ENCODE peak calls at places on chromosomes 7 and 10, in nine cellular contexts. One of them, this sample, is unnamed.

GRCh38 chr10:118523775-118524174 is 71.7 kb downstream of the PRLHR start:
- DNase-seq in stimulated activated CD4-positive, alpha-beta T cell treated with anti-CD3 and anti-CD28 coated beads, Interleukin-1b, Interleukin-23, amount 100 ng/mL, for 24 hours: no peak
- DNase-seq in GM10248: no peak
- DNase-seq in NCI-H345: no peak
- DNase-seq in NCI-H510A treated with DMSO at 0.1 percent for 48 hours: no peak
- DNase-seq in GM23338: no peak
- DNase-seq in SJSA1: no peak
- DNase-seq in neural crest cell: no peak
- DNase-seq in heart left ventricle: no peak
- DNase-seq in this sample: no peak

GRCh38 chr7:84162125-84162524 is 32.5 kb downstream of the SEMA3A start:
- DNase-seq in stimulated activated CD4-positive, alpha-beta T cell treated with anti-CD3 and anti-CD28 coated beads, Interleukin-1b, Interleukin-23, amount 100 ng/mL, for 24 hours: no peak
- DNase-seq in NCI-H510A treated with DMSO at 0.1 percent for 48 hours: no peak
- DNase-seq in GM23338: no peak
- DNase-seq in neural crest cell: no peak
- DNase-seq in heart left ventricle: no peak
- DNase-seq in GM10248: no peak
- DNase-seq in NCI-H345: no peak
- DNase-seq in SJSA1: no peak
- DNase-seq in this sample: no peak

GRCh38 chr7:158137516-158138328 is 449.9 kb downstream of the PTPRN2 start:
- DNase-seq in GM23338: no peak
- DNase-seq in neural crest cell: no peak
- DNase-seq in NCI-H510A treated with DMSO at 0.1 percent for 48 hours: no peak
- DNase-seq in NCI-H345: no peak
- DNase-seq in stimulated activated CD4-positive, alpha-beta T cell treated with anti-CD3 and anti-CD28 coated beads, Interleukin-1b, Interleukin-23, amount 100 ng/mL, for 24 hours: no peak
- DNase-seq in SJSA1: no peak
- DNase-seq in heart left ventricle: no peak
- DNase-seq in GM10248: no peak
- DNase-seq in this sample: no peak

GRCh38 chr7:49513939-49514338 is 259.5 kb upstream of the VWC2 start:
- DNase-seq in GM23338: no peak
- DNase-seq in NCI-H510A treated with DMSO at 0.1 percent for 48 hours: no peak
- DNase-seq in NCI-H345: no peak
- DNase-seq in neural crest cell: no peak
- DNase-seq in GM10248: no peak
- DNase-seq in heart left ventricle: no peak
- DNase-seq in stimulated activated CD4-positive, alpha-beta T cell treated with anti-CD3 and anti-CD28 coated beads, Interleukin-1b, Interleukin-23, amount 100 ng/mL, for 24 hours: no peak
- DNase-seq in SJSA1: no peak
- DNase-seq in this sample: no peak

GRCh38 chr7:79462334-79462733 is 8.9 kb upstream of the MAGI2 start:
- DNase-seq in GM10248: no peak
- DNase-seq in NCI-H510A treated with DMSO at 0.1 percent for 48 hours: no peak
- DNase-seq in heart left ventricle: no peak
- DNase-seq in stimulated activated CD4-positive, alpha-beta T cell treated with anti-CD3 and anti-CD28 coated beads, Interleukin-1b, Interleukin-23, amount 100 ng/mL, for 24 hours: no peak
- DNase-seq in SJSA1: no peak
- DNase-seq in neural crest cell: no peak
- DNase-seq in GM23338: no peak
- DNase-seq in NCI-H345: no peak
- DNase-seq in this sample: no peak

GRCh38 chr10:69332278-69333010 is 54.1 kb downstream of the HK1 start:
- DNase-seq in NCI-H510A treated with DMSO at 0.1 percent for 48 hours: peak
- DNase-seq in neural crest cell: no peak
- DNase-seq in SJSA1: no peak
- DNase-seq in GM23338: no peak
- DNase-seq in GM10248: no peak
- DNase-seq in heart left ventricle: no peak
- DNase-seq in NCI-H345: no peak
- DNase-seq in stimulated activated CD4-positive, alpha-beta T cell treated with anti-CD3 and anti-CD28 coated beads, Interleukin-1b, Interleukin-23, amount 100 ng/mL, for 24 hours: no peak
- DNase-seq in this sample: no peak

GRCh38 chr7:82481499-82482097 is 38.0 kb upstream of the CACNA2D1 start:
- DNase-seq in heart left ventricle: no peak
- DNase-seq in NCI-H510A treated with DMSO at 0.1 percent for 48 hours: peak
- DNase-seq in stimulated activated CD4-positive, alpha-beta T cell treated with anti-CD3 and anti-CD28 coated beads, Interleukin-1b, Interleukin-23, amount 100 ng/mL, for 24 hours: no peak
- DNase-seq in GM23338: peak
- DNase-seq in GM10248: peak
- DNase-seq in neural crest cell: no peak
- DNase-seq in SJSA1: no peak
- DNase-seq in NCI-H345: no peak
- DNase-seq in this sample: no peak

GRCh38 chr10:84540022-84540616 is 211.7 kb downstream of the CCSER2 start:
- DNase-seq in SJSA1: peak
- DNase-seq in neural crest cell: no peak
- DNase-seq in GM23338: no peak
- DNase-seq in heart left ventricle: no peak
- DNase-seq in NCI-H345: no peak
- DNase-seq in stimulated activated CD4-positive, alpha-beta T cell treated with anti-CD3 and anti-CD28 coated beads, Interleukin-1b, Interleukin-23, amount 100 ng/mL, for 24 hours: no peak
- DNase-seq in NCI-H510A treated with DMSO at 0.1 percent for 48 hours: no peak
- DNase-seq in GM10248: no peak
- DNase-seq in this sample: no peak

GRCh38 chr7:20846791-20847190 is 60.1 kb upstream of the SP8 start:
- DNase-seq in stimulated activated CD4-positive, alpha-beta T cell treated with anti-CD3 and anti-CD28 coated beads, Interleukin-1b, Interleukin-23, amount 100 ng/mL, for 24 hours: no peak
- DNase-seq in NCI-H345: no peak
- DNase-seq in SJSA1: no peak
- DNase-seq in neural crest cell: no peak
- DNase-seq in GM23338: no peak
- DNase-seq in NCI-H510A treated with DMSO at 0.1 percent for 48 hours: no peak
- DNase-seq in GM10248: no peak
- DNase-seq in heart left ventricle: no peak
- DNase-seq in this sample: no peak

GRCh38 chr7:125568799-125569198 is 639.2 kb upstream of the POT1 start:
- DNase-seq in SJSA1: no peak
- DNase-seq in GM10248: peak
- DNase-seq in heart left ventricle: no peak
- DNase-seq in NCI-H510A treated with DMSO at 0.1 percent for 48 hours: no peak
- DNase-seq in NCI-H345: no peak
- DNase-seq in neural crest cell: no peak
- DNase-seq in GM23338: no peak
- DNase-seq in stimulated activated CD4-positive, alpha-beta T cell treated with anti-CD3 and anti-CD28 coated beads, Interleukin-1b, Interleukin-23, amount 100 ng/mL, for 24 hours: no peak
- DNase-seq in this sample: no peak

GRCh38 chr10:14062528-14063260 is 268.0 kb downstream of the FRMD4A start:
- DNase-seq in stimulated activated CD4-positive, alpha-beta T cell treated with anti-CD3 and anti-CD28 coated beads, Interleukin-1b, Interleukin-23, amount 100 ng/mL, for 24 hours: no peak
- DNase-seq in heart left ventricle: no peak
- DNase-seq in GM23338: no peak
- DNase-seq in NCI-H345: no peak
- DNase-seq in SJSA1: no peak
- DNase-seq in NCI-H510A treated with DMSO at 0.1 percent for 48 hours: no peak
- DNase-seq in GM10248: no peak
- DNase-seq in neural crest cell: no peak
- DNase-seq in this sample: no peak

GRCh38 chr7:130344248-130344866 is at the start of gene CPA5:
- DNase-seq in GM10248: no peak
- DNase-seq in NCI-H510A treated with DMSO at 0.1 percent for 48 hours: no peak
- DNase-seq in NCI-H345: no peak
- DNase-seq in SJSA1: no peak
- DNase-seq in neural crest cell: no peak
- DNase-seq in GM23338: no peak
- DNase-seq in stimulated activated CD4-positive, alpha-beta T cell treated with anti-CD3 and anti-CD28 coated beads, Interleukin-1b, Interleukin-23, amount 100 ng/mL, for 24 hours: no peak
- DNase-seq in heart left ventricle: no peak
- DNase-seq in this sample: no peak

GRCh38 chr7:45001138-45001694 is 1.2 kb downstream of the CCM2 start:
- DNase-seq in NCI-H345: no peak
- DNase-seq in GM10248: peak
- DNase-seq in neural crest cell: no peak
- DNase-seq in stimulated activated CD4-positive, alpha-beta T cell treated with anti-CD3 and anti-CD28 coated beads, Interleukin-1b, Interleukin-23, amount 100 ng/mL, for 24 hours: no peak
- DNase-seq in heart left ventricle: no peak
- DNase-seq in NCI-H510A treated with DMSO at 0.1 percent for 48 hours: peak
- DNase-seq in GM23338: peak
- DNase-seq in SJSA1: no peak
- DNase-seq in this sample: no peak